ENCODE peak calls at places on chromosomes 13 and 19, in six cellular contexts. I is NCI-H1417, H is fibroblast of pulmonary artery, X is OCI-M1, W is AG09309, S is RCC 7860. M is an unnamed sample.

GRCh38 chr19:41377977-41378707 is 1.8 kb downstream of the TMEM91 start:
- DNase-seq in I (no peak), H (no peak), X (no peak), W (no peak), S (no peak), M (no peak)

GRCh38 chr19:12749938-12750521 is 1.6 kb upstream of the BEST2 start:
- DNase-seq in I (peak; percentile 27), H (peak; percentile 23), X (no peak), W (no peak), S (no peak), M (no peak)

GRCh38 chr13:21233086-21233485 is 56.6 kb downstream of the MRPL57 start:
- DNase-seq in I (no peak), H (no peak), X (peak; percentile 15), W (no peak), S (no peak), M (no peak)

GRCh38 chr19:8702350-8702749 is 3.8 kb upstream of the ACTL9 start:
- DNase-seq in I (no peak), H (no peak), X (peak; percentile 91), W (no peak), S (no peak), M (no peak)

GRCh38 chr13:32225494-32225931 is 89.7 kb downstream of the ZAR1L start:
- DNase-seq in I (no peak), H (peak; percentile 25), X (no peak), W (peak; percentile 71), S (no peak), M (no peak)

GRCh38 chr13:107373551-107373950 is 805.6 kb upstream of the ARGLU1 start:
- DNase-seq in I (peak; percentile 29), H (peak; percentile 77), X (peak; percentile 54), W (peak; percentile 42), S (peak; percentile 61), M (no peak)

GRCh38 chr13:33402975-33403374 is 117.4 kb upstream of the STARD13 start:
- DNase-seq in I (no peak), H (no peak), X (no peak), W (no peak), S (no peak), M (no peak)

GRCh38 chr13:24063281-24063851 is 97.2 kb upstream of the SPATA13 start:
- DNase-seq in I (peak; percentile 1), H (peak; percentile 84), X (no peak), W (no peak), S (no peak), M (no peak)

GRCh38 chr19:48615145-48616040 is 517 bp upstream of the FAM83E start:
- DNase-seq in I (no peak), H (no peak), X (no peak), W (no peak), S (no peak), M (no peak)

GRCh38 chr19:12453495-12453894 is 12.7 kb upstream of the ZNF443 start:
- DNase-seq in I (no peak), H (no peak), X (no peak), W (no peak), S (no peak), M (peak; percentile 20)

GRCh38 chr19:15025237-15025636 is 24.0 kb upstream of the CASP14 start:
- DNase-seq in I (no peak), H (no peak), X (peak; percentile 75), W (no peak), S (no peak), M (no peak)

GRCh38 chr19:33098023-33098652 is 17.2 kb downstream of the GPATCH1 start:
- DNase-seq in I (no peak), H (no peak), X (no peak), W (no peak), S (peak; percentile 44), M (no peak)

GRCh38 chr19:48858984-48859710 is 9.3 kb downstream of the PLEKHA4 start:
- DNase-seq in I (no peak), H (no peak), X (peak; percentile 70), W (no peak), S (no peak), M (no peak)

GRCh38 chr13:65264066-65264465 is 1966.1 kb downstream of the PCDH9 start:
- DNase-seq in I (no peak), H (no peak), X (no peak), W (no peak), S (no peak), M (peak; percentile 77)

GRCh38 chr13:109587689-109588088 is 198.7 kb downstream of the IRS2 start:
- DNase-seq in I (no peak), H (no peak), X (no peak), W (no peak), S (no peak), M (no peak)

M was measured in foreskin keratinocyte.